ENCODE peak calls at places on chromosome 21, in four cellular contexts. O is stimulated activated CD4-positive, alpha-beta T cell treated with anti-CD3 and anti-CD28 coated beads, TNF-alpha, amount 100 ng/mL, for 4 hours; U is kidney glomerular epithelial cell; M is T-helper 1 cell. S is an unnamed sample.
A peak's percentile ranks its signal among the peaks of the same experiment; 100 is the strongest.

GRCh38 chr21:15309022-15309590 is 244.3 kb upstream of the NRIP1 start:
- DNase-seq in M (no peak), U (no peak), O (no peak), S (no peak)

GRCh38 chr21:43866659-43867331 is 1.8 kb downstream of the AGPAT3 start:
- DNase-seq in O (peak; percentile 11), M (peak; percentile 49), U (no peak), S (no peak)

GRCh38 chr21:33971492-33972013 is 55.9 kb upstream of the ATP5PO start:
- DNase-seq in M (no peak), U (peak; percentile 86), O (no peak), S (peak; percentile 68)

GRCh38 chr21:32096411-32096810 is 182.4 kb downstream of the MIS18A start:
- DNase-seq in M (no peak), O (no peak), U (no peak), S (no peak)

GRCh38 chr21:37072239-37072987 is 458 bp downstream of the PIGP start:
- DNase-seq in O (no peak), M (no peak), U (peak; percentile 53), S (peak; percentile 88)

GRCh38 chr21:45981154-45981606 is 390 bp upstream of the COL6A1 start:
- DNase-seq in M (peak; percentile 42), O (peak; percentile 29), U (peak; percentile 55), S (peak; percentile 74)

GRCh38 chr21:45979141-45979631 is 2.4 kb upstream of the COL6A1 start:
- DNase-seq in O (no peak), U (no peak), M (no peak), S (no peak)

GRCh38 chr21:36839123-36839522 is 127.3 kb downstream of the HLCS start:
- DNase-seq in M (no peak), O (no peak), U (peak; percentile 45), S (no peak)

GRCh38 chr21:45300786-45301520 is 13.3 kb upstream of the POFUT2 start:
- DNase-seq in O (no peak), U (no peak), M (no peak), S (no peak)

GRCh38 chr21:27134513-27134912 is 167.6 kb upstream of the ADAMTS5 start:
- DNase-seq in O (no peak), U (no peak), M (no peak), S (no peak)

GRCh38 chr21:43321111-43321510 is 105.8 kb downstream of the SIK1 start:
- DNase-seq in O (no peak), U (no peak), M (no peak), S (no peak)

GRCh38 chr21:43778469-43779335 is 2.6 kb upstream of the CSTB start:
- DNase-seq in O (no peak), U (no peak), M (no peak), S (no peak)

GRCh38 chr21:44364151-44365053 is 11.0 kb downstream of the TRPM2 start:
- DNase-seq in O (no peak), U (no peak), M (no peak), S (no peak)

GRCh38 chr21:41768371-41769042 is 1.7 kb upstream of the RIPK4 start:
- DNase-seq in M (peak; percentile 14), U (peak; percentile 78), O (no peak), S (peak; percentile 33)

GRCh38 chr21:35840197-35840799 is 220.0 kb downstream of the SETD4 start:
- DNase-seq in U (peak; percentile 40), O (peak; percentile 10), M (peak; percentile 40), S (peak; percentile 24)

GRCh38 chr21:31218830-31219608 is 125.0 kb downstream of the TIAM1 start:
- DNase-seq in M (no peak), O (no peak), U (no peak), S (peak; percentile 17)

GRCh38 chr21:39546522-39546921 is 66.2 kb upstream of the B3GALT5 start:
- DNase-seq in O (no peak), M (no peak), U (no peak), S (no peak)

GRCh38 chr21:46308431-46308830 is 15.2 kb downstream of the C21orf58 start:
- DNase-seq in O (no peak), M (no peak), U (no peak), S (no peak)

S was measured in NCI-H226.